ENCODE peak calls at places on chromosomes 13 and 19, in four cellular contexts. X, H, U and Z are unnamed samples.

GRCh38 chr19:15288146-15288963 is 44.0 kb downstream of the BRD4 start:
- DNase-seq in X (no peak), H (peak), U (no peak), Z (no peak)

GRCh38 chr19:3201911-3202310 is 16.2 kb downstream of the NCLN start:
- DNase-seq in X (no peak), H (no peak), U (no peak), Z (no peak)

GRCh38 chr19:17540174-17540573 is 15.3 kb upstream of the COLGALT1 start:
- DNase-seq in X (no peak), H (no peak), U (no peak), Z (no peak)

GRCh38 chr13:94617389-94618000 is 15.8 kb downstream of the GPR180 start:
- DNase-seq in X (peak), H (no peak), U (no peak), Z (no peak)

GRCh38 chr19:43474986-43475705 is 9.7 kb upstream of the LYPD3 start:
- DNase-seq in X (peak), H (peak), U (peak), Z (peak)

GRCh38 chr19:9785367-9786331 is 17.1 kb upstream of the ZNF846 start:
- DNase-seq in X (peak), H (peak), U (peak), Z (peak)

GRCh38 chr13:95296326-95296939 is 4.8 kb downstream of the ABCC4 start:
- DNase-seq in X (no peak), H (no peak), U (no peak), Z (no peak)

GRCh38 chr13:77919351-77920294 is 992 bp upstream of the EDNRB start:
- DNase-seq in X (no peak), H (peak), U (peak), Z (peak)

GRCh38 chr13:111219306-111219705 is 101.1 kb upstream of the TEX29 start:
- DNase-seq in X (no peak), H (peak), U (peak), Z (no peak)